ENCODE peak calls at places on chromosomes 4 and X, in seven cellular contexts. Q is activated CD8-positive, alpha-beta memory T cell treated with anti-CD3 and anti-CD28 coated beads, Interleukin-2, amount 10 ng/mL, durations not matched to agents 7 days and 5 days; M is fibroblast of pulmonary artery; I is activated T-helper 1 cell treated with anti-CD3 and anti-CD28 coated beads, Interleukin-2, amount 50 U/mL, for 16 hours; W is NCI-H1092; V is stimulated activated naive CD4-positive, alpha-beta T cell; L is AG09309. R is an unnamed sample.

GRCh38 chr4:55180980-55181379 is 55.6 kb upstream of the KDR start:
- DNase-seq in I (no peak), L (no peak), W (no peak), V (no peak), Q (no peak), M (no peak), R (no peak)

GRCh38 chr4:7112656-7113055 is 44.8 kb upstream of the GRPEL1 start:
- DNase-seq in I (no peak), Q (no peak), V (no peak), W (no peak), L (no peak), M (no peak), R (no peak)

GRCh38 chr4:106369456-106370060 is 980 bp upstream of the GIMD1 start:
- DNase-seq in W (no peak), V (no peak), L (peak; percentile 77), Q (no peak), I (no peak), M (peak; percentile 88), R (peak; percentile 4)

GRCh38 chr4:91198951-91199350 is 1071.8 kb downstream of the CCSER1 start:
- DNase-seq in Q (no peak), W (no peak), V (no peak), I (no peak), L (no peak), M (no peak), R (no peak)

GRCh38 chrX:153647461-153648357 is 706 bp downstream of the DUSP9 start:
- DNase-seq in L (no peak), W (no peak), Q (no peak), I (no peak), V (no peak), M (no peak), R (no peak)

GRCh38 chr4:48141048-48141447 is 7.0 kb upstream of the TXK start:
- DNase-seq in W (peak; percentile 7), M (peak; percentile 68), I (no peak), L (peak; percentile 18), Q (no peak), V (no peak), R (peak; percentile 13)

GRCh38 chr4:2290488-2290887 is 28.6 kb upstream of the MXD4 start:
- DNase-seq in V (no peak), M (no peak), I (no peak), Q (peak; percentile 40), L (no peak), W (no peak), R (no peak)

GRCh38 chr4:104589264-104589868 is 94.7 kb upstream of the CXXC4 start:
- DNase-seq in W (peak; percentile 91), L (no peak), M (peak; percentile 37), V (no peak), Q (no peak), I (no peak), R (no peak)

GRCh38 chr4:87101543-87102199 is 118.7 kb downstream of the KLHL8 start:
- DNase-seq in I (no peak), W (no peak), Q (no peak), M (no peak), L (no peak), V (no peak), R (no peak)

GRCh38 chr4:107691378-107691777 is 28.7 kb downstream of the PAPSS1 start:
- DNase-seq in I (no peak), Q (no peak), L (no peak), W (peak; percentile 16), M (no peak), V (no peak), R (no peak)

GRCh38 chr4:17096692-17097091 is 198.2 kb upstream of the LDB2 start:
- DNase-seq in L (no peak), I (no peak), W (no peak), M (peak; percentile 13), Q (no peak), V (no peak), R (no peak)

GRCh38 chrX:124680287-124680686 is 333.9 kb downstream of the SH2D1A start:
- DNase-seq in I (no peak), M (no peak), Q (no peak), V (no peak), W (no peak), L (no peak), R (no peak)

GRCh38 chr4:13654158-13654797 is 26.8 kb upstream of the BOD1L1 start:
- DNase-seq in V (peak; percentile 59), L (no peak), I (peak; percentile 58), W (peak; percentile 81), M (peak; percentile 72), Q (peak; percentile 86), R (no peak)

GRCh38 chr4:780730-781492 is 45.0 kb downstream of the CPLX1 start:
- DNase-seq in Q (no peak), L (no peak), I (no peak), W (no peak), V (no peak), M (no peak), R (no peak)

GRCh38 chr4:141020801-141021261 is 112.4 kb downstream of the RNF150 start:
- DNase-seq in W (no peak), V (no peak), Q (no peak), I (no peak), M (peak; percentile 37), L (no peak), R (no peak)

GRCh38 chr4:151753056-151753455 is 7.8 kb downstream of the GATB start:
- DNase-seq in I (no peak), Q (no peak), V (no peak), L (no peak), W (no peak), M (peak; percentile 33), R (no peak)

GRCh38 chrX:44946771-44947170 is 73.8 kb downstream of the KDM6A start:
- DNase-seq in M (peak; percentile 58), I (no peak), Q (no peak), W (no peak), L (no peak), V (no peak), R (no peak)

GRCh38 chr4:182955411-182955810 is 38.2 kb upstream of the DCTD start:
- DNase-seq in L (no peak), V (no peak), I (no peak), Q (no peak), M (no peak), W (no peak), R (no peak)

GRCh38 chr4:41142946-41143720 is 71.2 kb downstream of the APBB2 start:
- DNase-seq in V (no peak), Q (no peak), L (peak; percentile 96), M (peak; percentile 96), W (no peak), I (no peak), R (no peak)

GRCh38 chrX:38699116-38699515 is 102.1 kb upstream of the MID1IP1 start:
- DNase-seq in L (no peak), W (no peak), Q (no peak), I (no peak), M (no peak), V (no peak), R (no peak)

GRCh38 chr4:162111078-162111477 is 52.7 kb downstream of the FSTL5 start:
- DNase-seq in W (no peak), Q (no peak), V (no peak), L (no peak), I (no peak), M (no peak), R (no peak)

GRCh38 chr4:119518915-119519410 is 109.6 kb downstream of the PDE5A start:
- DNase-seq in I (no peak), V (no peak), M (no peak), Q (no peak), W (no peak), L (no peak), R (no peak)

GRCh38 chrX:50704987-50705386 is 109.0 kb downstream of the SHROOM4 start:
- DNase-seq in W (no peak), V (no peak), M (peak; percentile 12), L (no peak), Q (no peak), I (no peak), R (no peak)

GRCh38 chrX:114047558-114047957 is 536.3 kb upstream of the HTR2C start:
- DNase-seq in Q (no peak), L (no peak), W (no peak), I (no peak), V (no peak), M (no peak), R (no peak)

GRCh38 chr4:74033721-74034120 is 4.8 kb downstream of the CXCL3 start:
- DNase-seq in Q (no peak), L (no peak), I (no peak), M (peak; percentile 51), W (no peak), V (no peak), R (no peak)

GRCh38 chrX:16788477-16788876 is 2.2 kb downstream of the TXLNG start:
- DNase-seq in M (peak; percentile 31), I (no peak), W (no peak), V (no peak), L (no peak), Q (no peak), R (no peak)

GRCh38 chr4:69038582-69038981 is 57.7 kb upstream of the UGT2B7 start:
- DNase-seq in W (no peak), M (peak; percentile 39), V (no peak), I (no peak), Q (no peak), L (no peak), R (no peak)

GRCh38 chr4:839675-840443 is 13.9 kb upstream of the CPLX1 start:
- DNase-seq in W (no peak), L (no peak), I (no peak), M (no peak), Q (peak; percentile 51), V (no peak), R (no peak)

GRCh38 chrX:2451456-2452316 is 49.1 kb downstream of the DHRSX start:
- DNase-seq in Q (no peak), I (no peak), L (no peak), V (no peak), M (peak; percentile 49), W (no peak), R (no peak)

GRCh38 chrX:53300157-53300556 is 18.8 kb upstream of the IQSEC2 start:
- DNase-seq in L (no peak), M (no peak), I (no peak), V (no peak), W (no peak), Q (no peak), R (no peak)

GRCh38 chrX:9923357-9923756 is 43.8 kb upstream of the CLDN34 start:
- DNase-seq in V (no peak), L (no peak), Q (no peak), I (no peak), W (no peak), M (no peak), R (no peak)

R was measured in DMS 273 treated with DMSO at 0.1 percent for 48 hours.